ENCODE peak calls at places on chromosomes 11 and 22, in four cellular contexts. One of them, this sample, is unnamed.

GRCh38 chr22:44139773-44140172 is 41.0 kb upstream of the PARVG start:
- DNase-seq in T-helper 2 cell: no peak
- DNase-seq in HTR-8/SVneo: no peak
- DNase-seq in HCT116: no peak
- DNase-seq in this sample: no peak

GRCh38 chr11:60970369-60970774 is 1.1 kb upstream of the CD6 start:
- DNase-seq in T-helper 2 cell: peak
- DNase-seq in HCT116: peak
- DNase-seq in HTR-8/SVneo: no peak
- DNase-seq in this sample: peak

GRCh38 chr11:70364745-70365535 is 33.4 kb upstream of the CTTN start:
- DNase-seq in HCT116: no peak
- DNase-seq in HTR-8/SVneo: no peak
- DNase-seq in T-helper 2 cell: peak
- DNase-seq in this sample: no peak

GRCh38 chr22:21917206-21917958 is 35.3 kb downstream of the PPM1F start:
- DNase-seq in HCT116: no peak
- DNase-seq in HTR-8/SVneo: no peak
- DNase-seq in T-helper 2 cell: no peak
- DNase-seq in this sample: no peak

GRCh38 chr11:93547028-93547427 is 3.8 kb upstream of the SMCO4 start:
- DNase-seq in HCT116: no peak
- DNase-seq in T-helper 2 cell: no peak
- DNase-seq in HTR-8/SVneo: no peak
- DNase-seq in this sample: no peak

GRCh38 chr11:128580612-128581011 is 6.7 kb downstream of the ETS1 start:
- DNase-seq in HCT116: no peak
- DNase-seq in T-helper 2 cell: no peak
- DNase-seq in HTR-8/SVneo: no peak
- DNase-seq in this sample: no peak

GRCh38 chr22:24423519-24424000 is 3.8 kb upstream of the ADORA2A start:
- DNase-seq in T-helper 2 cell: peak
- DNase-seq in HCT116: no peak
- DNase-seq in HTR-8/SVneo: peak
- DNase-seq in this sample: no peak

GRCh38 chr11:1497600-1497999 is 11.0 kb upstream of the MOB2 start:
- DNase-seq in T-helper 2 cell: no peak
- DNase-seq in HTR-8/SVneo: no peak
- DNase-seq in HCT116: no peak
- DNase-seq in this sample: no peak

GRCh38 chr22:47452184-47452583 is 689.7 kb downstream of the TBC1D22A start:
- DNase-seq in HCT116: peak
- DNase-seq in T-helper 2 cell: no peak
- DNase-seq in HTR-8/SVneo: no peak
- DNase-seq in this sample: no peak

GRCh38 chr11:19199766-19200165 is 2.0 kb downstream of the CSRP3 start:
- DNase-seq in HTR-8/SVneo: no peak
- DNase-seq in HCT116: no peak
- DNase-seq in T-helper 2 cell: no peak
- DNase-seq in this sample: no peak

GRCh38 chr11:127369301-127369968 is 368.9 kb upstream of the KIRREL3 start:
- DNase-seq in HCT116: no peak
- DNase-seq in HTR-8/SVneo: no peak
- DNase-seq in T-helper 2 cell: no peak
- DNase-seq in this sample: no peak

GRCh38 chr11:43376065-43376464 is 17.3 kb downstream of the TTC17 start:
- DNase-seq in HTR-8/SVneo: no peak
- DNase-seq in HCT116: no peak
- DNase-seq in T-helper 2 cell: no peak
- DNase-seq in this sample: no peak

GRCh38 chr11:7600205-7600775 is 73.0 kb downstream of the CYB5R2 start:
- DNase-seq in HCT116: peak
- DNase-seq in T-helper 2 cell: no peak
- DNase-seq in HTR-8/SVneo: peak
- DNase-seq in this sample: no peak

GRCh38 chr11:73236879-73237278 is 18.8 kb downstream of the P2RY2 start:
- DNase-seq in HCT116: peak
- DNase-seq in T-helper 2 cell: no peak
- DNase-seq in HTR-8/SVneo: peak
- DNase-seq in this sample: peak

GRCh38 chr11:130204703-130205095 is 45.1 kb downstream of the ST14 start:
- DNase-seq in HTR-8/SVneo: no peak
- DNase-seq in HCT116: no peak
- DNase-seq in T-helper 2 cell: no peak
- DNase-seq in this sample: no peak

GRCh38 chr22:17965538-17966402 is 58.6 kb downstream of the MICAL3 start:
- DNase-seq in T-helper 2 cell: no peak
- DNase-seq in HCT116: no peak
- DNase-seq in HTR-8/SVneo: no peak
- DNase-seq in this sample: no peak

GRCh38 chr22:30705710-30706651 is 11.3 kb downstream of the OSBP2 start:
- DNase-seq in HCT116: peak
- DNase-seq in HTR-8/SVneo: no peak
- DNase-seq in T-helper 2 cell: peak
- DNase-seq in this sample: no peak

GRCh38 chr22:24989541-24989951 is 37.0 kb downstream of the KIAA1671 start:
- DNase-seq in HTR-8/SVneo: no peak
- DNase-seq in T-helper 2 cell: no peak
- DNase-seq in HCT116: no peak
- DNase-seq in this sample: no peak

GRCh38 chr11:28123151-28123571 is 15.0 kb downstream of the METTL15 start:
- DNase-seq in HTR-8/SVneo: no peak
- DNase-seq in T-helper 2 cell: no peak
- DNase-seq in HCT116: no peak
- DNase-seq in this sample: no peak

GRCh38 chr11:75240381-75241035 is at the start of gene TPBGL:
- DNase-seq in HCT116: no peak
- DNase-seq in T-helper 2 cell: no peak
- DNase-seq in HTR-8/SVneo: no peak
- DNase-seq in this sample: no peak

GRCh38 chr11:3157381-3158130 is 7.6 kb downstream of the OSBPL5 start:
- DNase-seq in HTR-8/SVneo: no peak
- DNase-seq in HCT116: no peak
- DNase-seq in T-helper 2 cell: no peak
- DNase-seq in this sample: no peak

GRCh38 chr11:107916671-107917241 is 11.5 kb upstream of the RAB39A start:
- DNase-seq in HTR-8/SVneo: peak
- DNase-seq in HCT116: no peak
- DNase-seq in T-helper 2 cell: no peak
- DNase-seq in this sample: peak

GRCh38 chr22:16559056-16559955 is 33.3 kb downstream of the CCT8L2 start:
- DNase-seq in HCT116: no peak
- DNase-seq in HTR-8/SVneo: no peak
- DNase-seq in T-helper 2 cell: no peak
- DNase-seq in this sample: no peak

GRCh38 chr11:118917488-118918127 is 8.1 kb downstream of the BCL9L start:
- DNase-seq in HCT116: no peak
- DNase-seq in T-helper 2 cell: peak
- DNase-seq in HTR-8/SVneo: no peak
- DNase-seq in this sample: no peak

GRCh38 chr11:1682225-1682901 is 14.6 kb upstream of the KRTAP5-6 start:
- DNase-seq in HTR-8/SVneo: no peak
- DNase-seq in T-helper 2 cell: no peak
- DNase-seq in HCT116: no peak
- DNase-seq in this sample: peak

GRCh38 chr22:24894998-24895397 is 51.5 kb downstream of the LHFPL7 start:
- DNase-seq in HCT116: peak
- DNase-seq in HTR-8/SVneo: peak
- DNase-seq in T-helper 2 cell: no peak
- DNase-seq in this sample: no peak

GRCh38 chr11:1342946-1343345 is 33.5 kb upstream of the TOLLIP start:
- DNase-seq in HTR-8/SVneo: no peak
- DNase-seq in T-helper 2 cell: no peak
- DNase-seq in HCT116: no peak
- DNase-seq in this sample: no peak

GRCh38 chr22:36430863-36431262 is 43.1 kb upstream of the MYH9 start:
- DNase-seq in T-helper 2 cell: no peak
- DNase-seq in HTR-8/SVneo: no peak
- DNase-seq in HCT116: no peak
- DNase-seq in this sample: no peak

GRCh38 chr22:20249797-20250354 is 18.2 kb downstream of the RTN4R start:
- DNase-seq in HTR-8/SVneo: no peak
- DNase-seq in T-helper 2 cell: no peak
- DNase-seq in HCT116: no peak
- DNase-seq in this sample: no peak

GRCh38 chr11:112498701-112499100 is 238.0 kb upstream of the PLET1 start:
- DNase-seq in T-helper 2 cell: no peak
- DNase-seq in HTR-8/SVneo: no peak
- DNase-seq in HCT116: no peak
- DNase-seq in this sample: no peak

GRCh38 chr11:7540830-7541555 is 27.2 kb downstream of the PPFIBP2 start:
- DNase-seq in HTR-8/SVneo: no peak
- DNase-seq in HCT116: no peak
- DNase-seq in T-helper 2 cell: no peak
- DNase-seq in this sample: no peak

GRCh38 chr11:8168485-8169257 is at the start of gene RIC3:
- DNase-seq in HTR-8/SVneo: no peak
- DNase-seq in HCT116: no peak
- DNase-seq in T-helper 2 cell: peak
- DNase-seq in this sample: no peak

GRCh38 chr11:81570669-81571068 is 1163.0 kb downstream of the FAM181B start:
- DNase-seq in HCT116: no peak
- DNase-seq in HTR-8/SVneo: no peak
- DNase-seq in T-helper 2 cell: no peak
- DNase-seq in this sample: no peak

GRCh38 chr11:16925495-16926065 is 88.6 kb downstream of the PLEKHA7 start:
- DNase-seq in HCT116: peak
- DNase-seq in T-helper 2 cell: peak
- DNase-seq in HTR-8/SVneo: peak
- DNase-seq in this sample: no peak

GRCh38 chr11:74626604-74627003 is 34.2 kb downstream of the POLD3 start:
- DNase-seq in T-helper 2 cell: no peak
- DNase-seq in HCT116: no peak
- DNase-seq in HTR-8/SVneo: no peak
- DNase-seq in this sample: no peak

GRCh38 chr11:5605849-5606248 is 9.4 kb downstream of the TRIM6 start:
- DNase-seq in HCT116: no peak
- DNase-seq in HTR-8/SVneo: no peak
- DNase-seq in T-helper 2 cell: no peak
- DNase-seq in this sample: no peak

GRCh38 chr11:13434247-13435205 is 28.5 kb downstream of the BTBD10 start:
- DNase-seq in HTR-8/SVneo: no peak
- DNase-seq in T-helper 2 cell: no peak
- DNase-seq in HCT116: no peak
- DNase-seq in this sample: no peak

GRCh38 chr22:46366801-46367706 is 31.5 kb downstream of the TRMU start:
- DNase-seq in T-helper 2 cell: peak
- DNase-seq in HCT116: no peak
- DNase-seq in HTR-8/SVneo: no peak
- DNase-seq in this sample: no peak

This sample was measured in Panc1.